ENCODE peak calls at places on chromosome X, in four cellular contexts. S, T, M and Y are unnamed samples.

GRCh38 chrX:14819766-14820165 is 53.1 kb downstream of the FANCB start:
- DNase-seq in S (no peak), T (no peak), M (no peak), Y (no peak)

GRCh38 chrX:57900961-57901360 is 9.3 kb downstream of the ZXDA start:
- DNase-seq in S (no peak), T (no peak), M (no peak), Y (peak; percentile 21)

GRCh38 chrX:39311646-39312045 is 510.4 kb downstream of the MID1IP1 start:
- DNase-seq in S (no peak), T (no peak), M (no peak), Y (no peak)

GRCh38 chrX:115040417-115040816 is 23.0 kb upstream of the IL13RA2 start:
- DNase-seq in S (no peak), T (no peak), M (no peak), Y (no peak)

GRCh38 chrX:136802515-136802914 is 21.8 kb upstream of the ARHGEF6 start:
- DNase-seq in S (no peak), T (no peak), M (no peak), Y (no peak)

GRCh38 chrX:19005909-19006308 is 22.0 kb upstream of the PHKA2 start:
- DNase-seq in S (peak; percentile 7), T (no peak), M (no peak), Y (no peak)

GRCh38 chrX:102985182-102985581 is 48.1 kb downstream of the RAB40AL start:
- DNase-seq in S (no peak), T (no peak), M (no peak), Y (no peak)

GRCh38 chrX:123920065-123920785 is 41.3 kb upstream of the STAG2 start:
- DNase-seq in S (no peak), T (no peak), M (no peak), Y (peak; percentile 84)

GRCh38 chrX:145844886-145845285 is 27.3 kb downstream of the SLITRK2 start:
- DNase-seq in S (no peak), T (no peak), M (no peak), Y (no peak)

GRCh38 chrX:124344246-124344645 is 2.1 kb upstream of the SH2D1A start:
- DNase-seq in S (no peak), T (no peak), M (no peak), Y (no peak)

GRCh38 chrX:267771-268261 is 13.4 kb upstream of the PLCXD1 start:
- DNase-seq in S (no peak), T (peak; percentile 74), M (no peak), Y (no peak)

GRCh38 chrX:13120017-13120416 is 75.6 kb upstream of the FAM9C start:
- DNase-seq in S (no peak), T (no peak), M (no peak), Y (peak; percentile 53)

GRCh38 chrX:75623535-75623934 is 100.7 kb upstream of the ZDHHC15 start:
- DNase-seq in S (peak; percentile 14), T (no peak), M (no peak), Y (no peak)

GRCh38 chrX:123975180-123975579 is 13.7 kb downstream of the STAG2 start:
- DNase-seq in S (no peak), T (no peak), M (no peak), Y (peak; percentile 31)

GRCh38 chrX:72050011-72050410 is 81.7 kb downstream of the RTL5 start:
- DNase-seq in S (no peak), T (no peak), M (no peak), Y (no peak)

GRCh38 chrX:47030339-47030738 is 47.9 kb upstream of the RGN start:
- DNase-seq in S (peak; percentile 58), T (no peak), M (no peak), Y (peak; percentile 68)

GRCh38 chrX:142134533-142134932 is 70.6 kb downstream of the MAGEC2 start:
- DNase-seq in S (peak; percentile 0), T (no peak), M (no peak), Y (no peak)

GRCh38 chrX:135257469-135257868 is 5.6 kb downstream of the ETDA start:
- DNase-seq in S (no peak), T (no peak), M (no peak), Y (no peak)

GRCh38 chrX:65601530-65602281 is 65.7 kb upstream of the MSN start:
- DNase-seq in S (peak; percentile 33), T (no peak), M (no peak), Y (peak; percentile 88)

GRCh38 chrX:968391-968790 is 244.1 kb downstream of the CRLF2 start:
- DNase-seq in S (no peak), T (no peak), M (no peak), Y (no peak)

GRCh38 chrX:130158311-130158710 is 7.3 kb downstream of the AIFM1 start:
- DNase-seq in S (no peak), T (no peak), M (no peak), Y (no peak)

GRCh38 chrX:44705817-44706551 is 137.8 kb upstream of the DUSP21 start:
- DNase-seq in S (peak; percentile 37), T (no peak), M (no peak), Y (no peak)

GRCh38 chrX:121763671-121764070 is 716.3 kb downstream of the GLUD2 start:
- DNase-seq in S (no peak), T (no peak), M (no peak), Y (no peak)

GRCh38 chrX:34631826-34632225 is 25.3 kb downstream of the TMEM47 start:
- DNase-seq in S (no peak), T (no peak), M (no peak), Y (peak; percentile 30)

GRCh38 chrX:5236096-5236495 is 992.6 kb downstream of the NLGN4X start:
- DNase-seq in S (peak; percentile 63), T (peak; percentile 49), M (no peak), Y (no peak)

GRCh38 chrX:112731793-112732192 is 52.1 kb upstream of the LHFPL1 start:
- DNase-seq in S (no peak), T (no peak), M (no peak), Y (peak; percentile 32)

GRCh38 chrX:112734250-112734649 is 54.5 kb upstream of the LHFPL1 start:
- DNase-seq in S (peak; percentile 16), T (no peak), M (no peak), Y (peak; percentile 14)

GRCh38 chrX:20442597-20442996 is 175.9 kb upstream of the RPS6KA3 start:
- DNase-seq in S (peak; percentile 85), T (peak; percentile 74), M (peak; percentile 76), Y (peak; percentile 76)

GRCh38 chrX:119272882-119273806 is 37.1 kb downstream of the PGRMC1 start:
- DNase-seq in S (peak; percentile 94), T (peak; percentile 89), M (peak; percentile 71), Y (peak; percentile 21)

GRCh38 chrX:119273807-119274192 is 37.7 kb downstream of the PGRMC1 start:
- DNase-seq in S (no peak), T (no peak), M (peak; percentile 44), Y (no peak)
- H4K5ac ChIP-seq in S (no peak overlapping the region), T (no peak overlapping the region), M (no peak overlapping the region), Y (no peak overlapping the region)

GRCh38 chrX:152899874-152900719 is 2.2 kb downstream of the ZNF185 start:
- DNase-seq in S (no peak), T (no peak), M (no peak), Y (no peak)

GRCh38 chrX:152896450-152896849 is 1.4 kb upstream of the ZNF185 start:
- DNase-seq in S (no peak), T (no peak), M (no peak), Y (no peak)

GRCh38 chrX:152897216-152898144 is at the start of gene ZNF185:
- DNase-seq in S (peak; percentile 92), T (peak; percentile 90), M (peak; percentile 81), Y (no peak)

GRCh38 chrX:152899111-152899873 is 1.4 kb downstream of the ZNF185 start:
- DNase-seq in S (no peak), T (no peak), M (no peak), Y (no peak)

DNA sequence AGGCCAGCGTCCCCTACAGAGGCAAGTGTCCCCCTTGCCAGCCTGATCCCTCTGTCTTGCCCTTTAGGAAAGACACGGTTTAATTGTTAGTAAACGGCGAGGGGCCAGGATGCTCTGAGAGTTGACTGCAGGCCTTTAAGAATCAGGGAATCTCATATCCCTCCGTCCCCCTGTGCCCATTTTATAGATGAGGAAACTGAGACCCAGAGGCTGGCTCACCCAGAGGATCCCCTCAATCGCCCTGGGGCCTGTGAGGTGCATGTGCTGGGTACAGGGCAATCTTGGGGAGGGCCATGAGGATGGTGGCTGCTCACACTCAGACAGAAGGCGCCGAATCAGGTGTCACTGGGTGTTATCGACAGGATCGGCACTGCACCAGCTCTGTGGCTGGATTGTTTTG is 575 bp downstream of the ZNF185 start:
- DNase-seq in S (no peak), T (no peak), M (no peak), Y (no peak)
- H3K18ac ChIP-seq in S (peak overlapping the region; percentile 71), T (no peak overlapping the region), M (no peak overlapping the region), Y (no peak overlapping the region)

DNA sequence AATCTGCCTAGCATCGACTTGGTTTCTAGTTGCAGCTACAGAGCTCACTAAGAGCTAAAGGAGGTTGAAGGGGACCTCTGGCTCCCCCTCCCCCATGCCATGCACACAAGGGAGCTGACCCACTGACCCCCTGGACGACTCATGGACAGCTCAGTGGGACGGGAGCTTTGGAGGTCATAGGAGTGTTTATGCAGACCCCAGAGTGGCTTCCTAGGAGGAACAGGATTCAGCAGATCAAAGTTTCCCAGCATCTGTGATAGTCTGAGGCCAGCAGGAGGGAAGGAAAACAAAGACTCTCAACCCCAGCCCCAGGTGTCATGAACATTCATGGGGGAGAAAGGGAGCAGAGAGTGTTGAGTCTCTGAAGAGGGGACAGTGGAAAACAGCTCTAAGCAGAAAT is 104.4 kb downstream of the ARSF start:
- DNase-seq in S (peak; percentile 12), T (no peak), M (no peak), Y (peak; percentile 23)
- H4K8ac ChIP-seq in S (no peak overlapping the region), T (no peak overlapping the region), M (no peak overlapping the region), Y (peak overlapping the region; percentile 58)

DNA sequence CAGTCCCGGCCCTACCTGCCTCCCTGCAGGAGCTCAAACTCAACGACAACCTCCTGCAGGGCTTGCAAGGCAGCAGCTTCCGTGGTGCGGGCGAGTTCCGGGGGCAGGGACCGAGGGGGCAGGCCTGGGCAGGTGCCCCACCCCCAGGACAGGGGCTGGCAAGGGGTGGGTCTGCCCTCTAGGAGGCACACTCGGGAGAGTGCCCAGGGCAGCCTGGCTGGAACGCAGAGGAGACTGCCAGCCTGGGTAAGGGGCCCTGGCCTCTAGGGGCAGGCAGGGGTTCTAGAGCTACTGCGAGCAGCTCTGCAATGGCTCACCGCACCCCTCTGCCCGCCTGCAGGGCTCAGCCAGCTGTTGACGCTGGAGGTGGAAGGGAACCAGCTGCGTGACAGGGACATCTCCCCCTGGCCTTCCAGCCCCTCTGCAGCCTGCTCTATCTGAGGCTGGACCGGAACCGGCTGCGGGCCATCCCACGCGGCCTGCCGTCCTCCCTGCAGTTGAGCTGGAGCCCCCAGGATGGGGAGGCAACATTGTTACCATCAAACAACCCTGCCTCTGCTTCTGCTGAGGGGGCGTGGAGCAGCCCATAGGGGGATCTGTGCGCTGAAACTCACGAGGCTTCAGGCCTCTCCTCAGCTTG is 12.1 kb upstream of the HAUS7 start:
- DNase-seq in S (no peak), T (no peak), M (no peak), Y (no peak)
- H4K5ac ChIP-seq in S (no peak overlapping the region), T (no peak overlapping the region), M (no peak overlapping the region), Y (no peak overlapping the region)

DNA sequence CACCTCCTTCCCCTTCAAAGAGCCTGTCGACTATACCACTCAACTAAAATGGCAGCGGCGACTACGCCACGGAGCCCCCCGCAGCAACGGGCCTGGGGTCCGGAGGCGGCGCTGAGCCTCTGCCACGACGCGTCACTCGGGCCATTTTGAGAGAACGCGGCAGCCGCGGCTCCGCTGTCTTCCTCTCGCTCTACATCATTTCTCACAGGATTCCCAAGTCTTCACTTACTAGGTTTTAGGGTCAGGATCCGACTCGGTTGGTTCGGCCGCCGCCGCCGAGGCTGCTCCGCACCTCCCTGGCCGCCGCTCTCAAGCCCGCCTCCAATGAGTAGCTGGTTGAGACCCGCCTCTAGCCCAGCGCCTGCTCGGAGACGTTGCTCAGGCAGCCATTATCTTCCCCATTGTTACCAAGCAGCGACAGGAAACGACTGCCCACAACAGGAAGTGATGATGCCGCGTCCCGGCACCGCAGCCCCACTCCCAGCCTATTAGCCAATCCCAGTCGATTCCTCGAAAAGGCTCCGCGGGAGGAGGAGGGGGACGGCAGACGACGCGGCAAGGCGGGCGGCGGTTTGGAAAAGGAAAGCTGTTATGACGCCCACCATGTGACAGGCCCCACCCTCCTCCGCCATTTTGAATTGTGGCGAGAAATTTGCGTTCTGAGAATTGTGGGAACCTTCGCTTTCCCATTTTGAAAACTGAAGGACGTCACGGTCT is at the start of gene RLIM:
- DNase-seq in S (peak; percentile 97), T (peak; percentile 94), M (peak; percentile 77), Y (peak; percentile 95)
- H3K18ac ChIP-seq in S (peak within 1 kb of the TSS; percentile 93), T (peak within 1 kb of the TSS; percentile 95), M (no peak within 1 kb of the TSS), Y (peak within 1 kb of the TSS; percentile 91)